ENCODE peak calls at places on chromosomes 5 and 9, in four cellular contexts. One of them, this sample, is unnamed.

GRCh38 chr5:124477577-124477976 is 268.9 kb downstream of the ZNF608 start:
- DNase-seq in psoas muscle: no peak
- DNase-seq in fibroblast of the conjunctiva: no peak
- DNase-seq in NCI-H774: no peak
- DNase-seq in this sample: no peak

GRCh38 chr5:117999939-118000549 is 988.3 kb downstream of the DTWD2 start:
- DNase-seq in fibroblast of the conjunctiva: no peak
- DNase-seq in psoas muscle: no peak
- DNase-seq in NCI-H774: no peak
- DNase-seq in this sample: peak; percentile 1

GRCh38 chr5:95930541-95930940 is 31.1 kb downstream of the ELL2 start:
- DNase-seq in NCI-H774: no peak
- DNase-seq in fibroblast of the conjunctiva: no peak
- DNase-seq in psoas muscle: no peak
- DNase-seq in this sample: no peak

GRCh38 chr5:140220032-140220697 is 45.2 kb downstream of the CYSTM1 start:
- DNase-seq in fibroblast of the conjunctiva: no peak
- DNase-seq in NCI-H774: no peak
- DNase-seq in psoas muscle: no peak
- DNase-seq in this sample: no peak

GRCh38 chr9:120710110-120710981 is 3.9 kb downstream of the MEGF9 start:
- DNase-seq in NCI-H774: peak; percentile 61
- DNase-seq in psoas muscle: no peak
- DNase-seq in fibroblast of the conjunctiva: no peak
- DNase-seq in this sample: no peak

GRCh38 chr5:143227301-143227700 is 176.2 kb downstream of the NR3C1 start:
- DNase-seq in fibroblast of the conjunctiva: no peak
- DNase-seq in NCI-H774: no peak
- DNase-seq in psoas muscle: no peak
- DNase-seq in this sample: no peak

GRCh38 chr9:13628526-13628925 is 349.0 kb upstream of the MPDZ start:
- DNase-seq in psoas muscle: no peak
- DNase-seq in fibroblast of the conjunctiva: no peak
- DNase-seq in NCI-H774: no peak
- DNase-seq in this sample: no peak

GRCh38 chr5:94709277-94709676 is 90.8 kb downstream of the SLF1 start:
- DNase-seq in fibroblast of the conjunctiva: no peak
- DNase-seq in NCI-H774: no peak
- DNase-seq in psoas muscle: no peak
- DNase-seq in this sample: no peak

GRCh38 chr9:112048924-112049785 is 125.9 kb downstream of the SUSD1 start:
- DNase-seq in psoas muscle: no peak
- DNase-seq in fibroblast of the conjunctiva: no peak
- DNase-seq in NCI-H774: no peak
- DNase-seq in this sample: no peak

GRCh38 chr5:180114304-180115003 is 42.9 kb upstream of the RNF130 start:
- DNase-seq in fibroblast of the conjunctiva: no peak
- DNase-seq in psoas muscle: no peak
- DNase-seq in NCI-H774: no peak
- DNase-seq in this sample: no peak

GRCh38 chr9:93256878-93257807 is 73.2 kb downstream of the WNK2 start:
- DNase-seq in NCI-H774: no peak
- DNase-seq in psoas muscle: no peak
- DNase-seq in fibroblast of the conjunctiva: no peak
- DNase-seq in this sample: no peak

GRCh38 chr9:112866662-112867274 is 23.9 kb downstream of the SLC46A2 start:
- DNase-seq in psoas muscle: no peak
- DNase-seq in NCI-H774: no peak
- DNase-seq in fibroblast of the conjunctiva: no peak
- DNase-seq in this sample: no peak

GRCh38 chr9:70389642-70390266 is 24.7 kb downstream of the KLF9 start:
- DNase-seq in NCI-H774: no peak
- DNase-seq in fibroblast of the conjunctiva: no peak
- DNase-seq in psoas muscle: peak; percentile 42
- DNase-seq in this sample: no peak

GRCh38 chr5:142871056-142871879 is 101.1 kb downstream of the ARHGAP26 start:
- DNase-seq in fibroblast of the conjunctiva: no peak
- DNase-seq in psoas muscle: no peak
- DNase-seq in NCI-H774: no peak
- DNase-seq in this sample: no peak

GRCh38 chr5:34735436-34736426 is 79.6 kb downstream of the RAI14 start:
- DNase-seq in fibroblast of the conjunctiva: peak; percentile 67
- DNase-seq in NCI-H774: no peak
- DNase-seq in psoas muscle: no peak
- DNase-seq in this sample: peak; percentile 61

GRCh38 chr5:176823076-176823481 is 12.7 kb downstream of the UNC5A start:
- DNase-seq in fibroblast of the conjunctiva: no peak
- DNase-seq in psoas muscle: no peak
- DNase-seq in NCI-H774: no peak
- DNase-seq in this sample: no peak

GRCh38 chr9:136714096-136714875 is 1.9 kb downstream of the DIPK1B start:
- DNase-seq in psoas muscle: no peak
- DNase-seq in NCI-H774: no peak
- DNase-seq in fibroblast of the conjunctiva: no peak
- DNase-seq in this sample: no peak

GRCh38 chr5:60960591-60960990 is 15.6 kb downstream of the NDUFAF2 start:
- DNase-seq in psoas muscle: no peak
- DNase-seq in fibroblast of the conjunctiva: peak; percentile 20
- DNase-seq in NCI-H774: no peak
- DNase-seq in this sample: peak; percentile 4

GRCh38 chr5:82560546-82560945 is 282.4 kb upstream of the RPS23 start:
- DNase-seq in fibroblast of the conjunctiva: no peak
- DNase-seq in NCI-H774: no peak
- DNase-seq in psoas muscle: no peak
- DNase-seq in this sample: no peak

GRCh38 chr9:88236531-88237453 is 98.5 kb upstream of the SPATA31C2 start:
- DNase-seq in fibroblast of the conjunctiva: no peak
- DNase-seq in NCI-H774: no peak
- DNase-seq in psoas muscle: no peak
- DNase-seq in this sample: no peak

GRCh38 chr9:110714314-110714713 is 45.7 kb downstream of the MUSK start:
- DNase-seq in NCI-H774: no peak
- DNase-seq in psoas muscle: no peak
- DNase-seq in fibroblast of the conjunctiva: no peak
- DNase-seq in this sample: no peak

GRCh38 chr9:125744616-125745387 is 2.4 kb upstream of the PBX3 start:
- DNase-seq in fibroblast of the conjunctiva: no peak
- DNase-seq in psoas muscle: no peak
- DNase-seq in NCI-H774: no peak
- DNase-seq in this sample: no peak

GRCh38 chr9:33415152-33416038 is 13.0 kb upstream of the AQP7 start:
- DNase-seq in psoas muscle: peak; percentile 72
- DNase-seq in fibroblast of the conjunctiva: peak; percentile 18
- DNase-seq in NCI-H774: peak; percentile 77
- DNase-seq in this sample: no peak

GRCh38 chr5:150272531-150272930 is 17.0 kb downstream of the CAMK2A start:
- DNase-seq in psoas muscle: no peak
- DNase-seq in NCI-H774: no peak
- DNase-seq in fibroblast of the conjunctiva: peak; percentile 28
- DNase-seq in this sample: no peak

GRCh38 chr9:109990541-109990940 is 210.5 kb downstream of the PALM2AKAP2 start:
- DNase-seq in fibroblast of the conjunctiva: no peak
- DNase-seq in NCI-H774: no peak
- DNase-seq in psoas muscle: no peak
- DNase-seq in this sample: no peak

GRCh38 chr5:9351535-9351934 is 194.3 kb downstream of the SEMA5A start:
- DNase-seq in NCI-H774: no peak
- DNase-seq in psoas muscle: no peak
- DNase-seq in fibroblast of the conjunctiva: peak; percentile 31
- DNase-seq in this sample: no peak

GRCh38 chr9:7578951-7579743 is 220.4 kb downstream of the DMAC1 start:
- DNase-seq in fibroblast of the conjunctiva: no peak
- DNase-seq in psoas muscle: no peak
- DNase-seq in NCI-H774: no peak
- DNase-seq in this sample: no peak

GRCh38 chr5:1058549-1058945 is 49.9 kb downstream of the NKD2 start:
- DNase-seq in psoas muscle: peak; percentile 5
- DNase-seq in fibroblast of the conjunctiva: no peak
- DNase-seq in NCI-H774: no peak
- DNase-seq in this sample: no peak

GRCh38 chr9:131282688-131283422 is 6.5 kb upstream of the FAM78A start:
- DNase-seq in psoas muscle: peak; percentile 59
- DNase-seq in fibroblast of the conjunctiva: no peak
- DNase-seq in NCI-H774: no peak
- DNase-seq in this sample: no peak

GRCh38 chr5:8538813-8539212 is 669.9 kb downstream of the MTRR start:
- DNase-seq in NCI-H774: peak; percentile 54
- DNase-seq in psoas muscle: no peak
- DNase-seq in fibroblast of the conjunctiva: no peak
- DNase-seq in this sample: no peak

GRCh38 chr5:102858221-102858620 is 103.1 kb downstream of the PAM start:
- DNase-seq in fibroblast of the conjunctiva: no peak
- DNase-seq in psoas muscle: no peak
- DNase-seq in NCI-H774: no peak
- DNase-seq in this sample: no peak

GRCh38 chr5:96459313-96460109 is 26.5 kb upstream of the PCSK1 start:
- DNase-seq in fibroblast of the conjunctiva: no peak
- DNase-seq in psoas muscle: no peak
- DNase-seq in NCI-H774: peak; percentile 79
- DNase-seq in this sample: no peak

GRCh38 chr5:154923441-154924430 is 14.3 kb downstream of the GEMIN5 start:
- DNase-seq in fibroblast of the conjunctiva: no peak
- DNase-seq in psoas muscle: no peak
- DNase-seq in NCI-H774: no peak
- DNase-seq in this sample: no peak

GRCh38 chr5:146059349-146060220 is 45.8 kb downstream of the PLAC8L1 start:
- DNase-seq in NCI-H774: no peak
- DNase-seq in fibroblast of the conjunctiva: no peak
- DNase-seq in psoas muscle: no peak
- DNase-seq in this sample: no peak

GRCh38 chr9:93184439-93185221 is 691 bp downstream of the WNK2 start:
- DNase-seq in NCI-H774: no peak
- DNase-seq in psoas muscle: no peak
- DNase-seq in fibroblast of the conjunctiva: no peak
- DNase-seq in this sample: no peak

GRCh38 chr9:111632051-111632450 is 917 bp downstream of the DNAJC25 start:
- DNase-seq in psoas muscle: no peak
- DNase-seq in NCI-H774: no peak
- DNase-seq in fibroblast of the conjunctiva: no peak
- DNase-seq in this sample: no peak

GRCh38 chr9:116154334-116154975 is 864 bp downstream of the PAPPA start:
- DNase-seq in fibroblast of the conjunctiva: no peak
- DNase-seq in NCI-H774: no peak
- DNase-seq in psoas muscle: peak; percentile 23
- DNase-seq in this sample: no peak